ENCODE peak calls at places on chromosomes 1 and 21, in seven cellular contexts. One of them, this sample, is unnamed.

GRCh38 chr21:17578162-17578561 is 34.5 kb downstream of the BTG3 start:
- DNase-seq in right atrium auricular region: no peak
- DNase-seq in skeletal muscle cell: no peak
- DNase-seq in neuronal stem cell: no peak
- DNase-seq in neural progenitor cell: no peak
- DNase-seq in esophagus muscularis mucosa: no peak
- DNase-seq in mucosa of descending colon: no peak
- DNase-seq in this sample: no peak

GRCh38 chr1:152960452-152961044 is 9.9 kb upstream of the SPRR4 start:
- DNase-seq in right atrium auricular region: no peak
- DNase-seq in skeletal muscle cell: no peak
- DNase-seq in neural progenitor cell: no peak
- DNase-seq in mucosa of descending colon: no peak
- DNase-seq in esophagus muscularis mucosa: no peak
- DNase-seq in neuronal stem cell: no peak
- DNase-seq in this sample: no peak

GRCh38 chr1:208808301-208808700 is 564.1 kb upstream of the PLXNA2 start:
- DNase-seq in skeletal muscle cell: no peak
- DNase-seq in neuronal stem cell: no peak
- DNase-seq in right atrium auricular region: no peak
- DNase-seq in neural progenitor cell: no peak
- DNase-seq in esophagus muscularis mucosa: no peak
- DNase-seq in mucosa of descending colon: no peak
- DNase-seq in this sample: no peak

GRCh38 chr1:206128192-206128591 is 11.0 kb upstream of the AVPR1B start:
- DNase-seq in right atrium auricular region: no peak
- DNase-seq in neuronal stem cell: no peak
- DNase-seq in neural progenitor cell: no peak
- DNase-seq in skeletal muscle cell: no peak
- DNase-seq in esophagus muscularis mucosa: no peak
- DNase-seq in mucosa of descending colon: no peak
- DNase-seq in this sample: peak

GRCh38 chr1:9628541-9629444 is 22.7 kb upstream of the PIK3CD start:
- DNase-seq in esophagus muscularis mucosa: no peak
- DNase-seq in right atrium auricular region: no peak
- DNase-seq in neural progenitor cell: no peak
- DNase-seq in neuronal stem cell: no peak
- DNase-seq in mucosa of descending colon: peak
- DNase-seq in skeletal muscle cell: no peak
- DNase-seq in this sample: peak

GRCh38 chr1:33985166-33985565 is 121.3 kb downstream of the HMGB4 start:
- DNase-seq in neural progenitor cell: peak
- DNase-seq in mucosa of descending colon: no peak
- DNase-seq in neuronal stem cell: no peak
- DNase-seq in right atrium auricular region: no peak
- DNase-seq in skeletal muscle cell: no peak
- DNase-seq in esophagus muscularis mucosa: no peak
- DNase-seq in this sample: no peak

GRCh38 chr1:20242890-20243479 is 47.7 kb upstream of the VWA5B1 start:
- DNase-seq in right atrium auricular region: no peak
- DNase-seq in neural progenitor cell: no peak
- DNase-seq in esophagus muscularis mucosa: no peak
- DNase-seq in skeletal muscle cell: no peak
- DNase-seq in neuronal stem cell: no peak
- DNase-seq in mucosa of descending colon: no peak
- DNase-seq in this sample: no peak

GRCh38 chr1:56394298-56394697 is 185.1 kb downstream of the PLPP3 start:
- DNase-seq in neural progenitor cell: no peak
- DNase-seq in skeletal muscle cell: no peak
- DNase-seq in mucosa of descending colon: no peak
- DNase-seq in neuronal stem cell: no peak
- DNase-seq in esophagus muscularis mucosa: no peak
- DNase-seq in right atrium auricular region: no peak
- DNase-seq in this sample: no peak

GRCh38 chr1:226349081-226349480 is 40.1 kb upstream of the LIN9 start:
- DNase-seq in right atrium auricular region: no peak
- DNase-seq in neural progenitor cell: no peak
- DNase-seq in neuronal stem cell: no peak
- DNase-seq in mucosa of descending colon: no peak
- DNase-seq in esophagus muscularis mucosa: no peak
- DNase-seq in skeletal muscle cell: no peak
- DNase-seq in this sample: no peak

GRCh38 chr1:222413436-222413835 is 134.5 kb downstream of the HHIPL2 start:
- DNase-seq in right atrium auricular region: no peak
- DNase-seq in neural progenitor cell: no peak
- DNase-seq in neuronal stem cell: no peak
- DNase-seq in mucosa of descending colon: no peak
- DNase-seq in skeletal muscle cell: no peak
- DNase-seq in esophagus muscularis mucosa: no peak
- DNase-seq in this sample: no peak

GRCh38 chr1:77834771-77835334 is 53.6 kb upstream of the NEXN start:
- DNase-seq in skeletal muscle cell: peak
- DNase-seq in mucosa of descending colon: no peak
- DNase-seq in neuronal stem cell: no peak
- DNase-seq in right atrium auricular region: no peak
- DNase-seq in neural progenitor cell: no peak
- DNase-seq in esophagus muscularis mucosa: no peak
- DNase-seq in this sample: no peak

GRCh38 chr1:210446479-210446878 is 117.8 kb downstream of the HHAT start:
- DNase-seq in mucosa of descending colon: no peak
- DNase-seq in neuronal stem cell: peak
- DNase-seq in skeletal muscle cell: no peak
- DNase-seq in neural progenitor cell: peak
- DNase-seq in right atrium auricular region: no peak
- DNase-seq in esophagus muscularis mucosa: no peak
- DNase-seq in this sample: no peak

GRCh38 chr21:38743772-38744529 is 61.8 kb upstream of the ETS2 start:
- DNase-seq in right atrium auricular region: no peak
- DNase-seq in neuronal stem cell: no peak
- DNase-seq in neural progenitor cell: no peak
- DNase-seq in mucosa of descending colon: no peak
- DNase-seq in skeletal muscle cell: no peak
- DNase-seq in esophagus muscularis mucosa: no peak
- DNase-seq in this sample: no peak

GRCh38 chr1:42035205-42035829 is 116.6 kb upstream of the HIVEP3 start:
- DNase-seq in neuronal stem cell: peak
- DNase-seq in esophagus muscularis mucosa: no peak
- DNase-seq in right atrium auricular region: peak
- DNase-seq in mucosa of descending colon: no peak
- DNase-seq in neural progenitor cell: peak
- DNase-seq in skeletal muscle cell: peak
- DNase-seq in this sample: no peak

GRCh38 chr1:154170547-154171221 is 15.8 kb upstream of the NUP210L start:
- DNase-seq in mucosa of descending colon: no peak
- DNase-seq in neuronal stem cell: no peak
- DNase-seq in right atrium auricular region: no peak
- DNase-seq in skeletal muscle cell: no peak
- DNase-seq in neural progenitor cell: no peak
- DNase-seq in esophagus muscularis mucosa: no peak
- DNase-seq in this sample: no peak

GRCh38 chr1:42658880-42659337 is 686 bp downstream of the PPIH start:
- DNase-seq in esophagus muscularis mucosa: no peak
- DNase-seq in neural progenitor cell: peak
- DNase-seq in right atrium auricular region: no peak
- DNase-seq in neuronal stem cell: no peak
- DNase-seq in mucosa of descending colon: no peak
- DNase-seq in skeletal muscle cell: no peak
- DNase-seq in this sample: no peak

GRCh38 chr1:176894450-176894849 is 270.1 kb downstream of the ASTN1 start:
- DNase-seq in neuronal stem cell: no peak
- DNase-seq in mucosa of descending colon: no peak
- DNase-seq in esophagus muscularis mucosa: no peak
- DNase-seq in skeletal muscle cell: no peak
- DNase-seq in neural progenitor cell: no peak
- DNase-seq in right atrium auricular region: no peak
- DNase-seq in this sample: no peak

GRCh38 chr1:246765521-246765920 is 41.3 kb downstream of the SCCPDH start:
- DNase-seq in neural progenitor cell: no peak
- DNase-seq in neuronal stem cell: no peak
- DNase-seq in right atrium auricular region: no peak
- DNase-seq in esophagus muscularis mucosa: no peak
- DNase-seq in mucosa of descending colon: peak
- DNase-seq in skeletal muscle cell: no peak
- DNase-seq in this sample: no peak

GRCh38 chr21:42922918-42923317 is 2.5 kb downstream of the ERVH48-1 start:
- DNase-seq in esophagus muscularis mucosa: no peak
- DNase-seq in neuronal stem cell: no peak
- DNase-seq in skeletal muscle cell: no peak
- DNase-seq in right atrium auricular region: no peak
- DNase-seq in mucosa of descending colon: no peak
- DNase-seq in neural progenitor cell: no peak
- DNase-seq in this sample: no peak

GRCh38 chr21:44370027-44370735 is 16.8 kb downstream of the TRPM2 start:
- DNase-seq in esophagus muscularis mucosa: no peak
- DNase-seq in neuronal stem cell: peak
- DNase-seq in skeletal muscle cell: no peak
- DNase-seq in right atrium auricular region: no peak
- DNase-seq in neural progenitor cell: peak
- DNase-seq in mucosa of descending colon: peak
- DNase-seq in this sample: no peak
- H3K4me3 ChIP-seq in esophagus muscularis mucosa: no peak
- H3K4me3 ChIP-seq in neuronal stem cell: no peak
- H3K4me3 ChIP-seq in skeletal muscle cell: no peak
- H3K4me3 ChIP-seq in right atrium auricular region: no peak
- H3K4me3 ChIP-seq in neural progenitor cell: peak
- H3K4me3 ChIP-seq in mucosa of descending colon: no peak
- H3K4me3 ChIP-seq in this sample: no peak

GRCh38 chr1:167122121-167122480 is 28.2 kb downstream of the STYXL2 start:
- DNase-seq in esophagus muscularis mucosa: peak
- DNase-seq in neural progenitor cell: no peak
- DNase-seq in skeletal muscle cell: no peak
- DNase-seq in mucosa of descending colon: no peak
- DNase-seq in right atrium auricular region: no peak
- DNase-seq in neuronal stem cell: no peak
- DNase-seq in this sample: no peak

GRCh38 chr1:167122568-167122967 is 28.7 kb downstream of the STYXL2 start:
- DNase-seq in right atrium auricular region: no peak
- DNase-seq in skeletal muscle cell: no peak
- DNase-seq in esophagus muscularis mucosa: peak
- DNase-seq in neural progenitor cell: no peak
- DNase-seq in neuronal stem cell: no peak
- DNase-seq in mucosa of descending colon: no peak
- DNase-seq in this sample: no peak

GRCh38 chr1:167121375-167122120 is 27.7 kb downstream of the STYXL2 start:
- DNase-seq in right atrium auricular region: no peak
- DNase-seq in neuronal stem cell: no peak
- DNase-seq in skeletal muscle cell: no peak
- DNase-seq in neural progenitor cell: peak
- DNase-seq in mucosa of descending colon: peak
- DNase-seq in esophagus muscularis mucosa: peak
- DNase-seq in this sample: peak

GRCh38 chr1:167119696-167120095 is 25.8 kb downstream of the STYXL2 start:
- DNase-seq in esophagus muscularis mucosa: no peak
- DNase-seq in skeletal muscle cell: no peak
- DNase-seq in neural progenitor cell: no peak
- DNase-seq in neuronal stem cell: no peak
- DNase-seq in mucosa of descending colon: no peak
- DNase-seq in right atrium auricular region: no peak
- DNase-seq in this sample: no peak

DNA sequence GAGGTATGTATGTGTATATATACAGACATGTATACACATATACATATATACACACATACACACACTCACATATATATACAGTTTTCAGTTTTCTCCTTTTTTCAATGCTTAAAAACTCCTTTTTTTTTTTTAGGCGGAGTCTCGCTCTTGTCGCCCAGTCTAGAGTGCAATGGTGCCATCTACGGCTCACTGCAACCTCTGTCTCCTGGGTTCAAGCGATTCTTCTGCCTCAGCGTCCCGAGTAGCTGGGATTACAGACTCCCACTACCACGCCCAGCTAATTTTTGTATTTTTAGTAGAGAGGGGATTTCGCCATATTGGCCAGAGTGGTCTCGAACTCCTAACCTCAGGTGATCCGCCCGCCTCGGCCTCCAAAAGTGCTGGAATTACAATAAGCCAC is 27.0 kb downstream of the STYXL2 start:
- DNase-seq in neural progenitor cell: no peak
- DNase-seq in right atrium auricular region: no peak
- DNase-seq in esophagus muscularis mucosa: peak
- DNase-seq in neuronal stem cell: no peak
- DNase-seq in mucosa of descending colon: peak
- DNase-seq in skeletal muscle cell: no peak
- DNase-seq in this sample: peak
- H3K4me3 ChIP-seq in neural progenitor cell: peak
- H3K4me3 ChIP-seq in right atrium auricular region: peak
- H3K4me3 ChIP-seq in esophagus muscularis mucosa: peak
- H3K4me3 ChIP-seq in neuronal stem cell: peak
- H3K4me3 ChIP-seq in mucosa of descending colon: no peak
- H3K4me3 ChIP-seq in skeletal muscle cell: peak
- H3K4me3 ChIP-seq in this sample: peak

GRCh38 chr1:85153149-85153891 is 47.5 kb downstream of the SYDE2 start:
- DNase-seq in esophagus muscularis mucosa: no peak
- DNase-seq in neuronal stem cell: no peak
- DNase-seq in mucosa of descending colon: no peak
- DNase-seq in neural progenitor cell: no peak
- DNase-seq in right atrium auricular region: no peak
- DNase-seq in skeletal muscle cell: no peak
- DNase-seq in this sample: no peak
- H3K4me3 ChIP-seq in esophagus muscularis mucosa: no peak
- H3K4me3 ChIP-seq in neuronal stem cell: no peak
- H3K4me3 ChIP-seq in mucosa of descending colon: no peak
- H3K4me3 ChIP-seq in neural progenitor cell: no peak
- H3K4me3 ChIP-seq in right atrium auricular region: no peak
- H3K4me3 ChIP-seq in skeletal muscle cell: no peak
- H3K4me3 ChIP-seq in this sample: no peak

GRCh38 chr1:118815909-118816308 is 172.2 kb downstream of the TBX15 start:
- DNase-seq in right atrium auricular region: no peak
- DNase-seq in esophagus muscularis mucosa: no peak
- DNase-seq in neuronal stem cell: no peak
- DNase-seq in mucosa of descending colon: no peak
- DNase-seq in neural progenitor cell: no peak
- DNase-seq in skeletal muscle cell: no peak
- DNase-seq in this sample: no peak
- H3K4me3 ChIP-seq in right atrium auricular region: no peak
- H3K4me3 ChIP-seq in esophagus muscularis mucosa: no peak
- H3K4me3 ChIP-seq in neuronal stem cell: no peak
- H3K4me3 ChIP-seq in mucosa of descending colon: no peak
- H3K4me3 ChIP-seq in neural progenitor cell: no peak
- H3K4me3 ChIP-seq in skeletal muscle cell: no peak
- H3K4me3 ChIP-seq in this sample: no peak

GRCh38 chr1:101111461-101111860 is 85.9 kb upstream of the DPH5 start:
- DNase-seq in mucosa of descending colon: no peak
- DNase-seq in neural progenitor cell: no peak
- DNase-seq in esophagus muscularis mucosa: no peak
- DNase-seq in right atrium auricular region: no peak
- DNase-seq in skeletal muscle cell: no peak
- DNase-seq in neuronal stem cell: no peak
- DNase-seq in this sample: no peak

GRCh38 chr1:101109791-101110190 is 84.2 kb upstream of the DPH5 start:
- DNase-seq in skeletal muscle cell: no peak
- DNase-seq in neural progenitor cell: no peak
- DNase-seq in neuronal stem cell: no peak
- DNase-seq in mucosa of descending colon: no peak
- DNase-seq in right atrium auricular region: no peak
- DNase-seq in esophagus muscularis mucosa: no peak
- DNase-seq in this sample: no peak

GRCh38 chr1:101115112-101115511 is 89.5 kb upstream of the DPH5 start:
- DNase-seq in skeletal muscle cell: no peak
- DNase-seq in mucosa of descending colon: no peak
- DNase-seq in neuronal stem cell: no peak
- DNase-seq in right atrium auricular region: no peak
- DNase-seq in esophagus muscularis mucosa: no peak
- DNase-seq in neural progenitor cell: no peak
- DNase-seq in this sample: no peak

GRCh38 chr1:101108123-101108522 is 82.5 kb upstream of the DPH5 start:
- DNase-seq in esophagus muscularis mucosa: no peak
- DNase-seq in mucosa of descending colon: no peak
- DNase-seq in skeletal muscle cell: no peak
- DNase-seq in right atrium auricular region: no peak
- DNase-seq in neuronal stem cell: no peak
- DNase-seq in neural progenitor cell: no peak
- DNase-seq in this sample: no peak

GRCh38 chr1:101112051-101112770 is 86.6 kb upstream of the DPH5 start:
- DNase-seq in skeletal muscle cell: no peak
- DNase-seq in esophagus muscularis mucosa: no peak
- DNase-seq in right atrium auricular region: peak
- DNase-seq in neural progenitor cell: peak
- DNase-seq in mucosa of descending colon: peak
- DNase-seq in neuronal stem cell: no peak
- DNase-seq in this sample: peak
- H3K4me3 ChIP-seq in skeletal muscle cell: no peak
- H3K4me3 ChIP-seq in esophagus muscularis mucosa: no peak
- H3K4me3 ChIP-seq in right atrium auricular region: no peak
- H3K4me3 ChIP-seq in neural progenitor cell: no peak
- H3K4me3 ChIP-seq in mucosa of descending colon: no peak
- H3K4me3 ChIP-seq in neuronal stem cell: no peak
- H3K4me3 ChIP-seq in this sample: no peak

This sample was measured in HL-60.